ENCODE peak calls at places on chromosomes 7 and 10, in eight cellular contexts. F is kidney; W is AG04450; P is fibroblast of the aortic adventitia; G is Peyer's patch; M is MM.1S; J is CD8-positive, alpha-beta T cell; V is tibial artery. X is an unnamed sample.

GRCh38 chr7:55099086-55099831 is 80.4 kb downstream of the EGFR start:
- DNase-seq in J (no peak), F (no peak), V (no peak), W (no peak), G (no peak), P (peak; percentile 78), M (no peak), X (no peak)

GRCh38 chr7:78605131-78605530 is 806.6 kb downstream of the PHTF2 start:
- DNase-seq in J (no peak), V (no peak), G (no peak), W (no peak), P (peak; percentile 18), F (no peak), M (no peak), X (no peak)

GRCh38 chr7:8536431-8536830 is 103.0 kb downstream of the NXPH1 start:
- DNase-seq in W (no peak), F (no peak), J (no peak), G (no peak), P (no peak), V (no peak), M (no peak), X (no peak)

GRCh38 chr10:124000792-124001201 is 92.6 kb downstream of the CHST15 start:
- DNase-seq in J (no peak), G (no peak), M (no peak), V (peak; percentile 57), P (peak; percentile 29), F (peak; percentile 56), W (no peak), X (peak; percentile 18)

GRCh38 chr7:26958834-26959233 is 94.4 kb upstream of the SKAP2 start:
- DNase-seq in V (no peak), J (no peak), M (no peak), P (peak; percentile 25), G (peak; percentile 51), W (peak; percentile 29), F (no peak), X (peak; percentile 79)

GRCh38 chr10:121080324-121080807 is 229.2 kb downstream of the WDR11 start:
- DNase-seq in V (no peak), G (peak; percentile 66), M (no peak), F (no peak), J (no peak), W (no peak), P (no peak), X (no peak)

GRCh38 chr10:75136346-75136745 is 24.9 kb downstream of the SAMD8 start:
- DNase-seq in F (no peak), W (no peak), P (no peak), V (no peak), J (no peak), M (no peak), G (no peak), X (no peak)

GRCh38 chr7:129271500-129272355 is 46.9 kb downstream of the AHCYL2 start:
- DNase-seq in G (peak; percentile 76), V (no peak), W (peak; percentile 6), M (peak; percentile 86), J (peak; percentile 68), P (peak; percentile 64), F (no peak), X (peak; percentile 48)

GRCh38 chr10:101814466-101815041 is 3.7 kb downstream of the OGA start:
- DNase-seq in M (peak; percentile 38), W (no peak), F (no peak), J (no peak), P (peak; percentile 41), V (no peak), G (no peak), X (no peak)

GRCh38 chr7:40673285-40673684 is 538.5 kb downstream of the SUGCT start:
- DNase-seq in F (no peak), V (no peak), M (peak; percentile 14), G (no peak), P (peak; percentile 80), J (no peak), W (peak; percentile 55), X (peak; percentile 53)

GRCh38 chr10:62885656-62886461 is 69.7 kb upstream of the EGR2 start:
- DNase-seq in J (no peak), M (no peak), V (no peak), W (no peak), F (no peak), P (peak; percentile 30), G (no peak), X (peak; percentile 78)

GRCh38 chr7:4531236-4531635 is 150.9 kb upstream of the FOXK1 start:
- DNase-seq in G (no peak), V (no peak), M (no peak), F (no peak), W (no peak), P (no peak), J (no peak), X (no peak)

GRCh38 chr7:76262683-76263402 is 39.6 kb upstream of the HSPB1 start:
- DNase-seq in P (peak; percentile 69), G (peak; percentile 67), V (no peak), M (peak; percentile 52), J (no peak), W (peak; percentile 16), F (no peak), X (peak; percentile 52)

GRCh38 chr10:109386921-109387320 is 536.4 kb downstream of the XPNPEP1 start:
- DNase-seq in F (no peak), G (no peak), W (no peak), M (no peak), V (no peak), P (no peak), J (no peak), X (no peak)

GRCh38 chr10:108095932-108096925 is 931.7 kb upstream of the SORCS1 start:
- DNase-seq in M (no peak), V (no peak), W (no peak), F (peak; percentile 53), J (no peak), G (no peak), P (no peak), X (no peak)

GRCh38 chr7:130387628-130388403 is 7.5 kb downstream of the CPA1 start:
- DNase-seq in V (no peak), M (no peak), F (no peak), J (no peak), P (no peak), W (no peak), G (no peak), X (peak; percentile 82)

GRCh38 chr7:34041716-34042115 is 136.4 kb downstream of the BMPER start:
- DNase-seq in W (no peak), P (peak; percentile 77), G (no peak), F (no peak), M (no peak), J (no peak), V (no peak), X (no peak)

GRCh38 chr10:118020365-118020764 is 26.4 kb downstream of the RAB11FIP2 start:
- DNase-seq in W (no peak), F (no peak), P (no peak), V (no peak), M (no peak), J (no peak), G (no peak), X (no peak)

GRCh38 chr10:110547139-110547761 is 20.2 kb upstream of the SMC3 start:
- DNase-seq in M (peak; percentile 80), V (no peak), G (no peak), W (no peak), J (no peak), F (no peak), P (peak; percentile 83), X (no peak)

DNA sequence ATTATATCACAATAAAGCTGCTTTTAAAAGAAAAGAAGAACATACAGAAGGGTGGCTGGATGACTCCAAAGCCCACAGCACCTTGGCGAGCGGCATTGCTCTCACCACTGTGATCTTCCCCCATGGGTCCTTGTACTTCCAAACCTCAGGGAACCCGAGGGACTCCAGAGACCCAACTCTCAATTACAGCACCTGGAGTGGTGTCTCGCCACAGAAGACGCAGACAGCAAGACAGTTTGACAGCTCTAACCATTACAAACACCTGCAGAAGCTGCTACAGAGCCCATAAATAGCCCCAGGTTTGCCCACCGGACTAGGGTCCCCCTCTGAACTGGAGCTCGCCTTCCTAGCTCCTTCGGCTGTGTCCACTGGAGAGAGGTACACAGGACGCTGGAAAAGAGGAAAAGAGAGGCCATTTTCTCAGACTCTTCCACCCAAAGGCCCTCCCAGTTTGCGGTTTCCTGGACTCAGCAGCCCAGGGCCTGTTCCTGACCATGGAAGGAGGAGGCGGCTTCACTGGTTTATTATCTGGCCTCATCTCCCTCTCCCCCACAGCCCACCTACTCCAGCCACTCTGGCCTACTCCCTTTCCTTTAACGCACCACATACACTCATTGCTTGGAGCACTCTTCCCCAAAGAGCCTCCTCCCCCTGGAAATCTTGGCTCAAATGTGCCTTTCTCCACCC is 1.9 kb downstream of the PIK3AP1 start:
- DNase-seq in W (no peak), M (no peak), F (no peak), G (no peak), V (no peak), J (no peak), P (no peak), X (no peak)
- H3K4me3 ChIP-seq in W (no peak overlapping the region), M (no peak overlapping the region), F (no peak overlapping the region), G (no peak overlapping the region), V (no peak overlapping the region), J (no peak overlapping the region), P (no peak overlapping the region), X (no peak overlapping the region)

GRCh38 chr7:3034591-3035150 is 9.0 kb downstream of the CARD11 start:
- DNase-seq in V (no peak), G (peak; percentile 34), W (no peak), F (no peak), P (no peak), M (no peak), J (no peak), X (no peak)
- H3K4me3 ChIP-seq in V (no peak overlapping the region), G (no peak overlapping the region), W (no peak overlapping the region), F (no peak overlapping the region), P (no peak overlapping the region), M (no peak overlapping the region), J (no peak overlapping the region), X (no peak overlapping the region)

DNA sequence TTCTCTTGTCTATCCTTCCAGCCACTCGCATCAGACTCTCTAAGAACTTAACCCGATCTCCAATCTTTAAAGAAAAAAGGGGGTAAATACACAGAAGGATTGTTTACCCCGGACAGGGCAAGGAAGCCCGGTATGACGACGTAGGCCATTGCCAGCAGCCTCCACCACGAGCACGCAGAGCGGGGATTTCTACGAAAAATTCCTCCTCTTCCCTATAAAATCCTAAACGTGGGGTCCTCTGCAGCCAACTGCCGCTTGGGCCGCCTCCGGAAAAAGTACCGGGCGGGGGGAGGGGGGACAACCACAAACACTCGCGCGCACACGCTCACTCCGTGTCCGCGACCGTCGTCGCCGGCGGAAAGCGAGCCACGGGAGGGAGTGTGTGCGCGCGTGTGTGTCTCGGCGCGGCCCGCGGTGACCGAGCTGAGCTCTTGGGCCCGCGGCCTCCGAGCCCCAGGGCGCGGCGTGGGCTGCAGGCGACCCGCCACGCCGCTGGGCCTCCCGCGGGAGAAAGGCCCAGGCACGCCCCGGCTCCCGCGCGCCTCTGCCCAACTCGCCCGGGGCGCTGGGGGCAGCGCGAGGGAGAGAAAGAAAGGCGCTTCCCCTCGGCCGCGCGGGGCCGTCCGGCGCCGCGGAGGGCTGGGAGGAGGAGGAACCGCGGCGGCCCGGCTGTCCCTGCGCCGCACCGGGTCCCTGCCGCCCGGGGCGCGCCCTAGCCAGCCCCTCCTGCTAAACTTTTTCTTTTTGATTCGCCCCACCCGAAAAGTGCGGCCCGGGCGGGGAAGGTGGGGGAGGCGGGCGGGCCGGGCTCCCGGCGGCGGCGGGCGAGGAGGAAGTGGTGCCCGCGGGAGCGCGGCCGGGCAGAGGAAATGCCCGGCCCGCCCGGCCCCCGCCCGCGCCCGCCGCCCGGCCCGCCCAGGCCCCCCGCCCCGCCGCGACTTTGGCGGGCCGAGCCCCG is 1.6 kb downstream of the CTBP2 start:
- DNase-seq in F (peak; percentile 82), V (peak; percentile 79), M (no peak), J (no peak), G (peak; percentile 63), P (peak; percentile 58), W (no peak), X (no peak)
- H3K4me3 ChIP-seq in F (peak overlapping the region; percentile 71), V (peak overlapping the region; percentile 79), M (no peak overlapping the region), J (no peak overlapping the region), G (peak overlapping the region; percentile 77), P (peak overlapping the region; percentile 76), W (peak overlapping the region; percentile 71), X (peak overlapping the region; percentile 72)

GRCh38 chr7:47477191-47478016 is 104.5 kb downstream of the TNS3 start:
- DNase-seq in P (no peak), M (peak; percentile 42), V (no peak), W (no peak), F (no peak), G (no peak), J (no peak), X (no peak)
- H3K4me3 ChIP-seq in P (no peak overlapping the region), M (peak overlapping the region; percentile 83), V (no peak overlapping the region), W (no peak overlapping the region), F (no peak overlapping the region), G (no peak overlapping the region), J (no peak overlapping the region), X (no peak overlapping the region)